ENCODE peak calls at places on chromosome 4, in eight cellular contexts. One of them, this sample, is unnamed.

GRCh38 chr4:175325230-175325629 is 407.1 kb downstream of the ADAM29 start:
- DNase-seq in IMR-90: peak; percentile 8
- DNase-seq in gastrocnemius medialis: no peak
- DNase-seq in neural progenitor cell: no peak
- DNase-seq in MM.1S: no peak
- DNase-seq in choroid plexus epithelial cell: peak; percentile 28
- DNase-seq in coronary artery: no peak
- DNase-seq in neural crest cell: no peak
- DNase-seq in this sample: peak; percentile 22

GRCh38 chr4:143700060-143700419 is 435 bp downstream of the FREM3 start:
- DNase-seq in IMR-90: no peak
- DNase-seq in gastrocnemius medialis: no peak
- DNase-seq in neural progenitor cell: peak; percentile 19
- DNase-seq in MM.1S: no peak
- DNase-seq in choroid plexus epithelial cell: peak; percentile 9
- DNase-seq in coronary artery: no peak
- DNase-seq in neural crest cell: no peak
- DNase-seq in this sample: no peak

GRCh38 chr4:124278477-124278876 is 434.1 kb downstream of the ANKRD50 start:
- DNase-seq in IMR-90: peak; percentile 38
- DNase-seq in gastrocnemius medialis: no peak
- DNase-seq in neural progenitor cell: no peak
- DNase-seq in MM.1S: no peak
- DNase-seq in choroid plexus epithelial cell: peak; percentile 63
- DNase-seq in coronary artery: no peak
- DNase-seq in neural crest cell: no peak
- DNase-seq in this sample: peak; percentile 18

GRCh38 chr4:106273831-106274230 is 42.2 kb downstream of the TBCK start:
- DNase-seq in IMR-90: peak; percentile 22
- DNase-seq in gastrocnemius medialis: no peak
- DNase-seq in neural progenitor cell: no peak
- DNase-seq in MM.1S: no peak
- DNase-seq in choroid plexus epithelial cell: peak; percentile 16
- DNase-seq in coronary artery: no peak
- DNase-seq in neural crest cell: no peak
- DNase-seq in this sample: peak; percentile 14

GRCh38 chr4:145285928-145286327 is 105.5 kb upstream of the OTUD4 start:
- DNase-seq in IMR-90: peak; percentile 52
- DNase-seq in gastrocnemius medialis: no peak
- DNase-seq in neural progenitor cell: no peak
- DNase-seq in MM.1S: no peak
- DNase-seq in choroid plexus epithelial cell: peak; percentile 10
- DNase-seq in coronary artery: no peak
- DNase-seq in neural crest cell: no peak
- DNase-seq in this sample: peak; percentile 7

GRCh38 chr4:144350706-144351105 is 210.2 kb upstream of the GYPA start:
- DNase-seq in IMR-90: no peak
- DNase-seq in gastrocnemius medialis: no peak
- DNase-seq in neural progenitor cell: no peak
- DNase-seq in MM.1S: no peak
- DNase-seq in choroid plexus epithelial cell: peak; percentile 68
- DNase-seq in coronary artery: no peak
- DNase-seq in neural crest cell: no peak
- DNase-seq in this sample: peak; percentile 39

GRCh38 chr4:169795585-169795984 is 37.8 kb upstream of the HPF1 start:
- DNase-seq in IMR-90: no peak
- DNase-seq in gastrocnemius medialis: no peak
- DNase-seq in neural progenitor cell: no peak
- DNase-seq in MM.1S: no peak
- DNase-seq in choroid plexus epithelial cell: no peak
- DNase-seq in coronary artery: no peak
- DNase-seq in neural crest cell: no peak
- DNase-seq in this sample: no peak

GRCh38 chr4:43360296-43360695 is 467.8 kb downstream of the GRXCR1 start:
- DNase-seq in IMR-90: no peak
- DNase-seq in gastrocnemius medialis: no peak
- DNase-seq in neural progenitor cell: no peak
- DNase-seq in MM.1S: no peak
- DNase-seq in choroid plexus epithelial cell: no peak
- DNase-seq in coronary artery: no peak
- DNase-seq in neural crest cell: no peak
- DNase-seq in this sample: no peak

GRCh38 chr4:89528525-89529133 is 221.0 kb upstream of the GPRIN3 start:
- DNase-seq in IMR-90: no peak
- DNase-seq in gastrocnemius medialis: no peak
- DNase-seq in neural progenitor cell: no peak
- DNase-seq in MM.1S: no peak
- DNase-seq in choroid plexus epithelial cell: no peak
- DNase-seq in coronary artery: no peak
- DNase-seq in neural crest cell: no peak
- DNase-seq in this sample: no peak

GRCh38 chr4:169619518-169619957 is 840 bp upstream of the CLCN3 start:
- DNase-seq in IMR-90: peak; percentile 54
- DNase-seq in gastrocnemius medialis: no peak
- DNase-seq in neural progenitor cell: peak; percentile 44
- DNase-seq in MM.1S: peak; percentile 85
- DNase-seq in choroid plexus epithelial cell: peak; percentile 79
- DNase-seq in coronary artery: no peak
- DNase-seq in neural crest cell: no peak
- DNase-seq in this sample: peak; percentile 72

GRCh38 chr4:26863512-26863911 is 2.9 kb downstream of the STIM2 start:
- DNase-seq in IMR-90: no peak
- DNase-seq in gastrocnemius medialis: no peak
- DNase-seq in neural progenitor cell: no peak
- DNase-seq in MM.1S: no peak
- DNase-seq in choroid plexus epithelial cell: no peak
- DNase-seq in coronary artery: no peak
- DNase-seq in neural crest cell: no peak
- DNase-seq in this sample: no peak

GRCh38 chr4:31655328-31655727 is 935.2 kb downstream of the PCDH7 start:
- DNase-seq in IMR-90: peak; percentile 17
- DNase-seq in gastrocnemius medialis: no peak
- DNase-seq in neural progenitor cell: no peak
- DNase-seq in MM.1S: no peak
- DNase-seq in choroid plexus epithelial cell: peak; percentile 68
- DNase-seq in coronary artery: no peak
- DNase-seq in neural crest cell: no peak
- DNase-seq in this sample: peak; percentile 25

GRCh38 chr4:156190606-156191005 is 236.9 kb upstream of the CTSO start:
- DNase-seq in IMR-90: peak; percentile 89
- DNase-seq in gastrocnemius medialis: no peak
- DNase-seq in neural progenitor cell: no peak
- DNase-seq in MM.1S: no peak
- DNase-seq in choroid plexus epithelial cell: peak; percentile 92
- DNase-seq in coronary artery: no peak
- DNase-seq in neural crest cell: no peak
- DNase-seq in this sample: peak; percentile 73

GRCh38 chr4:186326391-186326790 is 60.4 kb downstream of the F11 start:
- DNase-seq in IMR-90: peak; percentile 17
- DNase-seq in gastrocnemius medialis: no peak
- DNase-seq in neural progenitor cell: no peak
- DNase-seq in MM.1S: no peak
- DNase-seq in choroid plexus epithelial cell: no peak
- DNase-seq in coronary artery: no peak
- DNase-seq in neural crest cell: no peak
- DNase-seq in this sample: no peak

GRCh38 chr4:76782837-76783236 is 115.1 kb downstream of the SOWAHB start:
- DNase-seq in IMR-90: peak; percentile 85
- DNase-seq in gastrocnemius medialis: no peak
- DNase-seq in neural progenitor cell: no peak
- DNase-seq in MM.1S: no peak
- DNase-seq in choroid plexus epithelial cell: peak; percentile 93
- DNase-seq in coronary artery: no peak
- DNase-seq in neural crest cell: no peak
- DNase-seq in this sample: peak; percentile 74

GRCh38 chr4:73205482-73205881 is 53.1 kb downstream of the ANKRD17 start:
- DNase-seq in IMR-90: no peak
- DNase-seq in gastrocnemius medialis: no peak
- DNase-seq in neural progenitor cell: no peak
- DNase-seq in MM.1S: no peak
- DNase-seq in choroid plexus epithelial cell: no peak
- DNase-seq in coronary artery: no peak
- DNase-seq in neural crest cell: no peak
- DNase-seq in this sample: no peak

GRCh38 chr4:182643801-182644311 is 273.3 kb downstream of the DCTD start:
- DNase-seq in IMR-90: peak; percentile 94
- DNase-seq in gastrocnemius medialis: no peak
- DNase-seq in neural progenitor cell: no peak
- DNase-seq in MM.1S: no peak
- DNase-seq in choroid plexus epithelial cell: peak; percentile 93
- DNase-seq in coronary artery: peak; percentile 78
- DNase-seq in neural crest cell: no peak
- DNase-seq in this sample: peak; percentile 81

GRCh38 chr4:82553020-82553419 is 8.8 kb downstream of the TMEM150C start:
- DNase-seq in IMR-90: no peak
- DNase-seq in gastrocnemius medialis: no peak
- DNase-seq in neural progenitor cell: no peak
- DNase-seq in MM.1S: no peak
- DNase-seq in choroid plexus epithelial cell: no peak
- DNase-seq in coronary artery: no peak
- DNase-seq in neural crest cell: no peak
- DNase-seq in this sample: no peak

GRCh38 chr4:113684534-113685091 is 76.9 kb downstream of the CAMK2D start:
- DNase-seq in IMR-90: peak; percentile 84
- DNase-seq in gastrocnemius medialis: peak; percentile 61
- DNase-seq in neural progenitor cell: peak; percentile 19
- DNase-seq in MM.1S: peak; percentile 46
- DNase-seq in choroid plexus epithelial cell: peak; percentile 70
- DNase-seq in coronary artery: peak; percentile 81
- DNase-seq in neural crest cell: no peak
- DNase-seq in this sample: peak; percentile 57

GRCh38 chr4:110005461-110006056 is 92.9 kb downstream of the EGF start:
- DNase-seq in IMR-90: peak; percentile 78
- DNase-seq in gastrocnemius medialis: no peak
- DNase-seq in neural progenitor cell: peak; percentile 68
- DNase-seq in MM.1S: peak; percentile 85
- DNase-seq in choroid plexus epithelial cell: peak; percentile 89
- DNase-seq in coronary artery: no peak
- DNase-seq in neural crest cell: no peak
- DNase-seq in this sample: peak; percentile 53

GRCh38 chr4:158884280-158884679 is 115.5 kb downstream of the FNIP2 start:
- DNase-seq in IMR-90: no peak
- DNase-seq in gastrocnemius medialis: no peak
- DNase-seq in neural progenitor cell: no peak
- DNase-seq in MM.1S: no peak
- DNase-seq in choroid plexus epithelial cell: peak; percentile 49
- DNase-seq in coronary artery: no peak
- DNase-seq in neural crest cell: no peak
- DNase-seq in this sample: no peak

GRCh38 chr4:89598602-89599001 is 238.4 kb downstream of the SNCA start:
- DNase-seq in IMR-90: peak; percentile 17
- DNase-seq in gastrocnemius medialis: no peak
- DNase-seq in neural progenitor cell: peak; percentile 7
- DNase-seq in MM.1S: no peak
- DNase-seq in choroid plexus epithelial cell: peak; percentile 60
- DNase-seq in coronary artery: no peak
- DNase-seq in neural crest cell: no peak
- DNase-seq in this sample: no peak

DNA sequence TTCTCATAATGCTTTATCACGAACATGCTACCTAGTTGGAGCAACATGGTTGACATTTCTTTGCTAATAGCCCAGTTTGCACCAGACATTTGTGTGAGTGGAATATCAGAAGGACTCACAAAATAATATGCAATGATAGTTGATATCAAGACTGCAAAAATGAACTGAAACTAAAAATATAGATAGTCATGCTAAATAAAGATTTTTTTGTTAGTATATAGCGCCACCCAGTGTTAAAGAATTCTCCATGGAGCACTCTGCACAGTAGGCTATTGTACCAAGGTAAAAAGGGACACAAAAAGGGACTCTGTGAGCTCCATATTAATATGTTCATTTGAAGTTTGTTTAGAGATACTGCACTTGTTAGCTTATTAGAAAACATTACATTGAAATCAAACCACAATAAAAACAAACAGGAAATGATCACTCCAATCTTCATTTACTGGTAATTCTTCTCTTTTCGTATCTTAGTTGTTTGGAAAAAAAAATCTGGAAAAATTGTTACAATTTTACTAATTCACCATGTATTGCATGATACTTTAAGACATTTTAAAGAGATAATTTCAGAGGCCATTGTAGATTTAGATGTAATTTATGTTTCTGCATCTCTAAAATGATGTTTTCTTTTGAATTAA is 1509.6 kb downstream of the ADGRL3 start:
- DNase-seq in IMR-90: peak; percentile 0
- DNase-seq in gastrocnemius medialis: no peak
- DNase-seq in neural progenitor cell: peak; percentile 57
- DNase-seq in MM.1S: peak; percentile 60
- DNase-seq in choroid plexus epithelial cell: peak; percentile 43
- DNase-seq in coronary artery: no peak
- DNase-seq in neural crest cell: peak; percentile 2
- DNase-seq in this sample: peak; percentile 24
- TF ChIP-seq CTCF in IMR-90: peak; percentile 46
- TF ChIP-seq CTCF in gastrocnemius medialis: no peak
- TF ChIP-seq CTCF in neural progenitor cell: peak; percentile 88
- TF ChIP-seq CTCF in MM.1S: peak; percentile 66
- TF ChIP-seq CTCF in choroid plexus epithelial cell: peak; percentile 54
- TF ChIP-seq CTCF in coronary artery: no peak
- TF ChIP-seq CTCF in neural crest cell: peak; percentile 87
- TF ChIP-seq CTCF in this sample: peak; percentile 52

GRCh38 chr4:128737098-128737513 is 72.4 kb upstream of the JADE1 start:
- DNase-seq in IMR-90: no peak
- DNase-seq in gastrocnemius medialis: no peak
- DNase-seq in neural progenitor cell: no peak
- DNase-seq in MM.1S: no peak
- DNase-seq in choroid plexus epithelial cell: no peak
- DNase-seq in coronary artery: no peak
- DNase-seq in neural crest cell: no peak
- DNase-seq in this sample: no peak
- TF ChIP-seq CTCF in IMR-90: no peak
- TF ChIP-seq CTCF in gastrocnemius medialis: no peak
- TF ChIP-seq CTCF in neural progenitor cell: no peak
- TF ChIP-seq CTCF in MM.1S: no peak
- TF ChIP-seq CTCF in choroid plexus epithelial cell: no peak
- TF ChIP-seq CTCF in coronary artery: no peak
- TF ChIP-seq CTCF in neural crest cell: no peak
- TF ChIP-seq CTCF in this sample: no peak

DNA sequence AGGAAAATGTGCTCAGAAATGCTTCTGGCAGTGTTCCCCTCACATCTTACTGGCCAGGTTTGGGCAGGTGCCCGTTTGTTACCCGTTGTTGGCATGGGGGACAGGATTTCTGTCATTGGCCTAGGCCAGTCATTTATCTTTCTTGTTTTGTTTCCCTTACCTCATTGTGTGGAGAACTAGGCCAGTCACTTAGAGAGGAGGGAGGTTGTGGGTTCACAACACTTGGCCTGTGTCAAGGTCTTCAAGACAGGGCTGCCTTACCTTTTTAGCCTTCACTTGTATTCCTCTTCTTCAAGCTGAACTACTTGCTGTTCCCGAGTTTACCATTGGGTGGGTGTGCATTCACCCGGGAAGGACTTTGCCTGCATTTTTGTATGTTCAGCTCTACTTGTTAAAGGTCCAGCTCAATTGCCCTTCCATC is 17.7 kb downstream of the SNX25 start:
- DNase-seq in IMR-90: peak; percentile 13
- DNase-seq in gastrocnemius medialis: no peak
- DNase-seq in neural progenitor cell: no peak
- DNase-seq in MM.1S: no peak
- DNase-seq in choroid plexus epithelial cell: peak; percentile 60
- DNase-seq in coronary artery: no peak
- DNase-seq in neural crest cell: no peak
- DNase-seq in this sample: no peak
- TF ChIP-seq CTCF in IMR-90: no peak
- TF ChIP-seq CTCF in gastrocnemius medialis: no peak
- TF ChIP-seq CTCF in neural progenitor cell: peak; percentile 8
- TF ChIP-seq CTCF in MM.1S: no peak
- TF ChIP-seq CTCF in choroid plexus epithelial cell: peak; percentile 54
- TF ChIP-seq CTCF in coronary artery: no peak
- TF ChIP-seq CTCF in neural crest cell: peak; percentile 24
- TF ChIP-seq CTCF in this sample: peak; percentile 48

GRCh38 chr4:108060164-108060563 is 70.5 kb downstream of the HADH start:
- DNase-seq in IMR-90: peak; percentile 46
- DNase-seq in gastrocnemius medialis: no peak
- DNase-seq in neural progenitor cell: peak; percentile 32
- DNase-seq in MM.1S: no peak
- DNase-seq in choroid plexus epithelial cell: peak; percentile 78
- DNase-seq in coronary artery: no peak
- DNase-seq in neural crest cell: no peak
- DNase-seq in this sample: peak; percentile 35
- TF ChIP-seq CTCF in IMR-90: peak; percentile 50
- TF ChIP-seq CTCF in gastrocnemius medialis: no peak
- TF ChIP-seq CTCF in neural progenitor cell: peak; percentile 44
- TF ChIP-seq CTCF in MM.1S: no peak
- TF ChIP-seq CTCF in choroid plexus epithelial cell: peak; percentile 63
- TF ChIP-seq CTCF in coronary artery: no peak
- TF ChIP-seq CTCF in neural crest cell: peak; percentile 60
- TF ChIP-seq CTCF in this sample: peak; percentile 61

This sample was measured in brain microvascular endothelial cell.